ENCODE peak calls at places on chromosomes 6 and 20, in eight cellular contexts. One of them, this sample, is unnamed.

GRCh38 chr6:156778615-156779205 is 1.5 kb downstream of the ARID1B start:
- DNase-seq in heart left ventricle: peak; percentile 81
- DNase-seq in lower leg skin: peak; percentile 92
- DNase-seq in H1: no peak
- DNase-seq in ovary: peak; percentile 76
- DNase-seq in H54: no peak
- DNase-seq in HCT116: no peak
- DNase-seq in upper lobe of left lung: peak; percentile 93
- DNase-seq in this sample: no peak

GRCh38 chr6:43838276-43839036 is 68.4 kb downstream of the VEGFA start:
- DNase-seq in heart left ventricle: peak; percentile 76
- DNase-seq in lower leg skin: no peak
- DNase-seq in H1: no peak
- DNase-seq in ovary: no peak
- DNase-seq in H54: peak; percentile 78
- DNase-seq in HCT116: peak; percentile 22
- DNase-seq in upper lobe of left lung: no peak
- DNase-seq in this sample: no peak

GRCh38 chr6:113530769-113531168 is 326.4 kb upstream of the MARCKS start:
- DNase-seq in heart left ventricle: no peak
- DNase-seq in lower leg skin: no peak
- DNase-seq in H1: no peak
- DNase-seq in ovary: no peak
- DNase-seq in H54: peak; percentile 47
- DNase-seq in HCT116: no peak
- DNase-seq in upper lobe of left lung: no peak
- DNase-seq in this sample: no peak

GRCh38 chr20:37511605-37512275 is 9.3 kb upstream of the NNAT start:
- DNase-seq in heart left ventricle: no peak
- DNase-seq in lower leg skin: no peak
- DNase-seq in H1: no peak
- DNase-seq in ovary: no peak
- DNase-seq in H54: peak; percentile 61
- DNase-seq in HCT116: no peak
- DNase-seq in upper lobe of left lung: no peak
- DNase-seq in this sample: no peak

GRCh38 chr6:29005183-29005885 is at the start of gene ZNF311:
- DNase-seq in heart left ventricle: no peak
- DNase-seq in lower leg skin: no peak
- DNase-seq in H1: no peak
- DNase-seq in ovary: peak; percentile 58
- DNase-seq in H54: peak; percentile 68
- DNase-seq in HCT116: no peak
- DNase-seq in upper lobe of left lung: peak; percentile 72
- DNase-seq in this sample: no peak

GRCh38 chr6:149289192-149289741 is 28.2 kb upstream of the TAB2 start:
- DNase-seq in heart left ventricle: no peak
- DNase-seq in lower leg skin: no peak
- DNase-seq in H1: no peak
- DNase-seq in ovary: no peak
- DNase-seq in H54: no peak
- DNase-seq in HCT116: no peak
- DNase-seq in upper lobe of left lung: no peak
- DNase-seq in this sample: no peak

GRCh38 chr6:53543341-53544010 is 1.4 kb downstream of the GCLC start:
- DNase-seq in heart left ventricle: no peak
- DNase-seq in lower leg skin: no peak
- DNase-seq in H1: no peak
- DNase-seq in ovary: no peak
- DNase-seq in H54: no peak
- DNase-seq in HCT116: no peak
- DNase-seq in upper lobe of left lung: no peak
- DNase-seq in this sample: no peak

GRCh38 chr20:14445310-14445709 is 107.9 kb upstream of the FLRT3 start:
- DNase-seq in heart left ventricle: no peak
- DNase-seq in lower leg skin: no peak
- DNase-seq in H1: no peak
- DNase-seq in ovary: no peak
- DNase-seq in H54: no peak
- DNase-seq in HCT116: no peak
- DNase-seq in upper lobe of left lung: no peak
- DNase-seq in this sample: no peak

GRCh38 chr6:112979830-112980229 is 632.7 kb downstream of the RFPL4B start:
- DNase-seq in heart left ventricle: no peak
- DNase-seq in lower leg skin: no peak
- DNase-seq in H1: no peak
- DNase-seq in ovary: no peak
- DNase-seq in H54: no peak
- DNase-seq in HCT116: no peak
- DNase-seq in upper lobe of left lung: no peak
- DNase-seq in this sample: no peak

GRCh38 chr6:12283904-12284303 is 6.3 kb upstream of the EDN1 start:
- DNase-seq in heart left ventricle: no peak
- DNase-seq in lower leg skin: no peak
- DNase-seq in H1: no peak
- DNase-seq in ovary: no peak
- DNase-seq in H54: no peak
- DNase-seq in HCT116: no peak
- DNase-seq in upper lobe of left lung: no peak
- DNase-seq in this sample: no peak

GRCh38 chr6:11650297-11650696 is 112.7 kb downstream of the TMEM170B start:
- DNase-seq in heart left ventricle: no peak
- DNase-seq in lower leg skin: no peak
- DNase-seq in H1: peak; percentile 90
- DNase-seq in ovary: no peak
- DNase-seq in H54: peak; percentile 27
- DNase-seq in HCT116: no peak
- DNase-seq in upper lobe of left lung: no peak
- DNase-seq in this sample: no peak

GRCh38 chr6:80425089-80425823 is 318.8 kb downstream of the BCKDHB start:
- DNase-seq in heart left ventricle: no peak
- DNase-seq in lower leg skin: no peak
- DNase-seq in H1: no peak
- DNase-seq in ovary: no peak
- DNase-seq in H54: no peak
- DNase-seq in HCT116: no peak
- DNase-seq in upper lobe of left lung: no peak
- DNase-seq in this sample: no peak

GRCh38 chr6:158332237-158332636 is 20.0 kb downstream of the TULP4 start:
- DNase-seq in heart left ventricle: no peak
- DNase-seq in lower leg skin: no peak
- DNase-seq in H1: no peak
- DNase-seq in ovary: no peak
- DNase-seq in H54: no peak
- DNase-seq in HCT116: no peak
- DNase-seq in upper lobe of left lung: no peak
- DNase-seq in this sample: no peak

GRCh38 chr6:35892482-35892881 is 28.4 kb downstream of the SRPK1 start:
- DNase-seq in heart left ventricle: no peak
- DNase-seq in lower leg skin: no peak
- DNase-seq in H1: no peak
- DNase-seq in ovary: no peak
- DNase-seq in H54: no peak
- DNase-seq in HCT116: no peak
- DNase-seq in upper lobe of left lung: no peak
- DNase-seq in this sample: no peak

GRCh38 chr6:159977242-159978214 is 8.6 kb downstream of the IGF2R start:
- DNase-seq in heart left ventricle: peak; percentile 77
- DNase-seq in lower leg skin: peak; percentile 87
- DNase-seq in H1: no peak
- DNase-seq in ovary: peak; percentile 69
- DNase-seq in H54: no peak
- DNase-seq in HCT116: no peak
- DNase-seq in upper lobe of left lung: no peak
- DNase-seq in this sample: no peak

GRCh38 chr20:23605867-23606651 is at the start of gene CST9:
- DNase-seq in heart left ventricle: no peak
- DNase-seq in lower leg skin: peak; percentile 83
- DNase-seq in H1: no peak
- DNase-seq in ovary: no peak
- DNase-seq in H54: no peak
- DNase-seq in HCT116: no peak
- DNase-seq in upper lobe of left lung: peak; percentile 29
- DNase-seq in this sample: no peak

DNA sequence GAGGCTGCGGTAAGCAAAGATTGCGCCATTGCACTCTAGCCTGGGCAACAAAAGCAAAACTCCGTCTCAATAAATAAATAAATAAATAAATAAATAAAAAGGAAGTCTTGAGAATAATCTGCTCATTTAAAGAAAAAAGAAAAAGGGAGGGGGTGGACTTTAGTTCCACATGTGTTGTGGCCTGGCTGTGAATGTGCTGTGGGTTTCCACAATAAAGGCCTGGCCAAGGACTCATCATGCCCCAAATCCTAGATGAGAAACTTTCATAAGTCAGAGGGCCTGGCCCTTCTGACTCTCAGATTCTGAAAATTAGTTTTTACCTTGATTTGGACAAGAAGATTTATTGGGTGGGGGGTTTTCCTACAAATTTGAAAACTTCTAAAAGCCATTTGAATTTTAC is 48.4 kb downstream of the RIOK1 start:
- DNase-seq in heart left ventricle: no peak
- DNase-seq in lower leg skin: no peak
- DNase-seq in H1: no peak
- DNase-seq in ovary: no peak
- DNase-seq in H54: no peak
- DNase-seq in HCT116: no peak
- DNase-seq in upper lobe of left lung: no peak
- DNase-seq in this sample: no peak
- TF ChIP-seq POLR2A in heart left ventricle: no peak
- TF ChIP-seq POLR2A in lower leg skin: no peak
- TF ChIP-seq POLR2A in H1: no peak
- TF ChIP-seq POLR2A in ovary: no peak
- TF ChIP-seq POLR2A in H54: no peak
- TF ChIP-seq POLR2A in HCT116: no peak
- TF ChIP-seq POLR2A in upper lobe of left lung: no peak
- TF ChIP-seq POLR2A in this sample: no peak

DNA sequence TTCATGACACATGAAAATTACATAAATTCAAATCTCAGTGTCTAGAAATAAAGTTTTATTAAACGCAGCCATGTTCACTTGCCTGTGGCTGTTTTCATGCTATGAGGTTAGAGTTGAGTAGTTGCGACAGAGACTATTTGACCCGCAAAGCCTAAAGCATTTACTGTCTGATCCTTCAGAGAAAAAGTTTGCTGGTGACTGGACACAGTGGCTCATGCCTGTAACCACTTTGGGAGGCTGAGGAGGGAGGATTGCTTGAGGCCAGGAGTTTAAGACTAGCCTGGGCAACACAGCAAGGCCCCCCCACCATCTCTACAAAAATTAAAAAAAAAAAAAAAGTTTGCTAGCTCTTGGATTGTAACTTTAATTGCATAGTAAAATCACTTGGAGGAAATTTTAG is 9.2 kb downstream of the SMIM28 start:
- DNase-seq in heart left ventricle: no peak
- DNase-seq in lower leg skin: no peak
- DNase-seq in H1: no peak
- DNase-seq in ovary: no peak
- DNase-seq in H54: no peak
- DNase-seq in HCT116: no peak
- DNase-seq in upper lobe of left lung: no peak
- DNase-seq in this sample: no peak
- TF ChIP-seq POLR2A in heart left ventricle: no peak
- TF ChIP-seq POLR2A in lower leg skin: no peak
- TF ChIP-seq POLR2A in H1: no peak
- TF ChIP-seq POLR2A in ovary: no peak
- TF ChIP-seq POLR2A in H54: no peak
- TF ChIP-seq POLR2A in HCT116: no peak
- TF ChIP-seq POLR2A in upper lobe of left lung: no peak
- TF ChIP-seq POLR2A in this sample: no peak

GRCh38 chr6:37351027-37351426 is 2.8 kb upstream of the RNF8 start:
- DNase-seq in heart left ventricle: no peak
- DNase-seq in lower leg skin: no peak
- DNase-seq in H1: no peak
- DNase-seq in ovary: no peak
- DNase-seq in H54: no peak
- DNase-seq in HCT116: no peak
- DNase-seq in upper lobe of left lung: no peak
- DNase-seq in this sample: no peak

GRCh38 chr6:37357288-37357687 is 3.5 kb downstream of the RNF8 start:
- DNase-seq in heart left ventricle: no peak
- DNase-seq in lower leg skin: no peak
- DNase-seq in H1: no peak
- DNase-seq in ovary: no peak
- DNase-seq in H54: no peak
- DNase-seq in HCT116: no peak
- DNase-seq in upper lobe of left lung: no peak
- DNase-seq in this sample: no peak

GRCh38 chr6:37352384-37352783 is 1.4 kb upstream of the RNF8 start:
- DNase-seq in heart left ventricle: no peak
- DNase-seq in lower leg skin: no peak
- DNase-seq in H1: no peak
- DNase-seq in ovary: no peak
- DNase-seq in H54: no peak
- DNase-seq in HCT116: no peak
- DNase-seq in upper lobe of left lung: no peak
- DNase-seq in this sample: no peak

GRCh38 chr6:37354526-37355384 is 972 bp downstream of the RNF8 start:
- DNase-seq in heart left ventricle: no peak
- DNase-seq in lower leg skin: no peak
- DNase-seq in H1: no peak
- DNase-seq in ovary: peak; percentile 70
- DNase-seq in H54: peak; percentile 60
- DNase-seq in HCT116: no peak
- DNase-seq in upper lobe of left lung: peak; percentile 86
- DNase-seq in this sample: no peak

DNA sequence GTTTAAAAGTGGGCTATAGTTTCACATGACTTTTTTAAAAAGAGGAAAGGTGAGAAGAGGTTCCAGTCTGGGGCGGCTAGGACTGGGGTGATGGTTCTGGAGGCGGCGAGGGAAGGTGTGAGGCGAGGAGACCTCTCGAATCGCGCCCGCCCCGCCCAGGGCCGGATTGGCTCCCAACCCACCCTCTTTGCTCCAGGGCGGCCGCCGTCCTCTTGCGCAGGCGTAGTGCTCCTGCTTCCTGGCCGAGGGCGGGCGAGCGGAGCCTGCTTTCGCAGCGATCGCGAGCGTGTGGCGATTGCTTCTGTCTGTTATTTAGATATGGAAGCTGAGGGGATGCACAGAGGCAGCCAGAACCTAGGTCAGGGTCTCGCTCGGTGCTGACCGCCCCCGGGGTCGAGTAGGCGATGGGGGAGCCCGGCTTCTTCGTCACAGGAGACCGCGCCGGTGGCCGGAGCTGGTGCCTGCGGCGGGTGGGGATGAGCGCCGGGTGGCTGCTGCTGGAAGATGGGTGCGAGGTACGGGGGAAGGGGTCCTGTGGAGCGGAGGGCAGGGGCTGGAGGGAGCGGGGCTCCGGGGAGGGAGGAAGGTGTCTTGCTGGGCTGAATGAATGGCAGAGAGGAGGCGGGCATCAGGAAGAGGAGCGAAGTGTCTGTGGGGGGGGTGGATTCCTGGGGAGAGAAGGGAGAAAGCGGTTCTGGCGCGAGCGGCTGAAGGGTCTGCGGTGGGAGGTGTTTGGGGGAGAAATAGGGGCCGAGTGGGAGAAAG is at the start of gene RNF8:
- DNase-seq in heart left ventricle: peak; percentile 96
- DNase-seq in lower leg skin: peak; percentile 97
- DNase-seq in H1: peak; percentile 82
- DNase-seq in ovary: peak; percentile 95
- DNase-seq in H54: peak; percentile 96
- DNase-seq in HCT116: peak; percentile 74
- DNase-seq in upper lobe of left lung: peak; percentile 97
- DNase-seq in this sample: peak; percentile 26
- TF ChIP-seq POLR2A in heart left ventricle: no peak
- TF ChIP-seq POLR2A in lower leg skin: no peak
- TF ChIP-seq POLR2A in H1: peak; percentile 68
- TF ChIP-seq POLR2A in ovary: no peak
- TF ChIP-seq POLR2A in H54: peak; percentile 86
- TF ChIP-seq POLR2A in HCT116: peak; percentile 68
- TF ChIP-seq POLR2A in upper lobe of left lung: peak; percentile 47
- TF ChIP-seq POLR2A in this sample: peak; percentile 44

GRCh38 chr6:56399672-56400263 is 152.4 kb upstream of the COL21A1 start:
- DNase-seq in heart left ventricle: no peak
- DNase-seq in lower leg skin: no peak
- DNase-seq in H1: no peak
- DNase-seq in ovary: no peak
- DNase-seq in H54: no peak
- DNase-seq in HCT116: no peak
- DNase-seq in upper lobe of left lung: no peak
- DNase-seq in this sample: no peak
- TF ChIP-seq POLR2A in heart left ventricle: no peak
- TF ChIP-seq POLR2A in lower leg skin: no peak
- TF ChIP-seq POLR2A in H1: no peak
- TF ChIP-seq POLR2A in ovary: no peak
- TF ChIP-seq POLR2A in H54: no peak
- TF ChIP-seq POLR2A in HCT116: no peak
- TF ChIP-seq POLR2A in upper lobe of left lung: no peak
- TF ChIP-seq POLR2A in this sample: no peak

This sample was measured in esophagus squamous epithelium.